ENCODE peak calls at places on chromosome 7, in seven cellular contexts. One of them, this sample, is unnamed.

GRCh38 chr7:65222655-65223054 is 151.0 kb upstream of the ZNF92 start:
- DNase-seq in stomach: no peak
- DNase-seq in pancreas: no peak
- DNase-seq in heart right ventricle: no peak
- DNase-seq in body of pancreas: no peak
- DNase-seq in mesendoderm: no peak
- DNase-seq in A549: no peak
- DNase-seq in this sample: no peak

GRCh38 chr7:143299840-143300239 is 11.7 kb downstream of the CASP2 start:
- DNase-seq in pancreas: peak; percentile 55
- DNase-seq in body of pancreas: peak; percentile 55
- DNase-seq in A549: peak; percentile 47
- DNase-seq in heart right ventricle: no peak
- DNase-seq in mesendoderm: peak; percentile 70
- DNase-seq in stomach: peak; percentile 38
- DNase-seq in this sample: no peak

GRCh38 chr7:132362059-132362458 is 214.2 kb downstream of the PLXNA4 start:
- DNase-seq in stomach: no peak
- DNase-seq in A549: no peak
- DNase-seq in mesendoderm: no peak
- DNase-seq in heart right ventricle: no peak
- DNase-seq in pancreas: no peak
- DNase-seq in body of pancreas: no peak
- DNase-seq in this sample: no peak

GRCh38 chr7:10708447-10708846 is 265.2 kb upstream of the PHF14 start:
- DNase-seq in heart right ventricle: no peak
- DNase-seq in stomach: no peak
- DNase-seq in mesendoderm: peak; percentile 71
- DNase-seq in body of pancreas: peak; percentile 35
- DNase-seq in pancreas: peak; percentile 31
- DNase-seq in A549: peak; percentile 43
- DNase-seq in this sample: no peak

GRCh38 chr7:95749044-95749443 is 23.3 kb upstream of the DYNC1I1 start:
- DNase-seq in pancreas: no peak
- DNase-seq in body of pancreas: no peak
- DNase-seq in mesendoderm: no peak
- DNase-seq in A549: no peak
- DNase-seq in heart right ventricle: no peak
- DNase-seq in stomach: no peak
- DNase-seq in this sample: no peak

GRCh38 chr7:122304604-122304975 is at the start of gene FEZF1:
- DNase-seq in body of pancreas: peak; percentile 42
- DNase-seq in pancreas: peak; percentile 47
- DNase-seq in heart right ventricle: no peak
- DNase-seq in stomach: no peak
- DNase-seq in A549: no peak
- DNase-seq in mesendoderm: peak; percentile 68
- DNase-seq in this sample: no peak

GRCh38 chr7:2521952-2522591 is 2.5 kb downstream of the LFNG start:
- DNase-seq in stomach: no peak
- DNase-seq in mesendoderm: no peak
- DNase-seq in body of pancreas: peak; percentile 57
- DNase-seq in A549: peak; percentile 51
- DNase-seq in pancreas: peak; percentile 56
- DNase-seq in heart right ventricle: peak; percentile 56
- DNase-seq in this sample: no peak

GRCh38 chr7:907158-907980 is 31.0 kb downstream of the GET4 start:
- DNase-seq in pancreas: no peak
- DNase-seq in stomach: no peak
- DNase-seq in A549: peak; percentile 39
- DNase-seq in heart right ventricle: peak; percentile 43
- DNase-seq in mesendoderm: no peak
- DNase-seq in body of pancreas: no peak
- DNase-seq in this sample: no peak

GRCh38 chr7:51069411-51070083 is 247.1 kb downstream of the COBL start:
- DNase-seq in stomach: no peak
- DNase-seq in mesendoderm: no peak
- DNase-seq in pancreas: no peak
- DNase-seq in A549: no peak
- DNase-seq in body of pancreas: no peak
- DNase-seq in heart right ventricle: no peak
- DNase-seq in this sample: no peak

GRCh38 chr7:147052818-147053217 is 936.2 kb downstream of the CNTNAP2 start:
- DNase-seq in body of pancreas: no peak
- DNase-seq in mesendoderm: no peak
- DNase-seq in pancreas: no peak
- DNase-seq in stomach: no peak
- DNase-seq in A549: no peak
- DNase-seq in heart right ventricle: no peak
- DNase-seq in this sample: no peak

GRCh38 chr7:34652784-34653183 is 5.2 kb upstream of the NPSR1 start:
- DNase-seq in heart right ventricle: no peak
- DNase-seq in stomach: no peak
- DNase-seq in pancreas: no peak
- DNase-seq in A549: no peak
- DNase-seq in mesendoderm: no peak
- DNase-seq in body of pancreas: no peak
- DNase-seq in this sample: no peak

GRCh38 chr7:70634610-70635068 is 497.3 kb upstream of the GALNT17 start:
- DNase-seq in stomach: no peak
- DNase-seq in pancreas: no peak
- DNase-seq in heart right ventricle: no peak
- DNase-seq in A549: no peak
- DNase-seq in mesendoderm: peak; percentile 48
- DNase-seq in body of pancreas: no peak
- DNase-seq in this sample: no peak

GRCh38 chr7:111535142-111535541 is 27.1 kb downstream of the IMMP2L start:
- DNase-seq in body of pancreas: no peak
- DNase-seq in heart right ventricle: no peak
- DNase-seq in stomach: no peak
- DNase-seq in A549: no peak
- DNase-seq in pancreas: no peak
- DNase-seq in mesendoderm: no peak
- DNase-seq in this sample: no peak

GRCh38 chr7:44216019-44216418 is 15.2 kb downstream of the YKT6 start:
- DNase-seq in pancreas: no peak
- DNase-seq in heart right ventricle: no peak
- DNase-seq in body of pancreas: no peak
- DNase-seq in mesendoderm: no peak
- DNase-seq in A549: no peak
- DNase-seq in stomach: no peak
- DNase-seq in this sample: no peak

GRCh38 chr7:135801045-135801693 is 52.6 kb upstream of the FAM180A start:
- DNase-seq in heart right ventricle: peak; percentile 50
- DNase-seq in mesendoderm: peak; percentile 83
- DNase-seq in A549: peak; percentile 73
- DNase-seq in stomach: no peak
- DNase-seq in pancreas: peak; percentile 29
- DNase-seq in body of pancreas: peak; percentile 28
- DNase-seq in this sample: no peak

GRCh38 chr7:18666107-18666728 is 170.7 kb downstream of the HDAC9 start:
- DNase-seq in mesendoderm: peak; percentile 89
- DNase-seq in stomach: peak; percentile 80
- DNase-seq in heart right ventricle: peak; percentile 84
- DNase-seq in A549: peak; percentile 72
- DNase-seq in body of pancreas: peak; percentile 68
- DNase-seq in pancreas: peak; percentile 50
- DNase-seq in this sample: peak; percentile 31

GRCh38 chr7:26007510-26007909 is 144.5 kb upstream of the NFE2L3 start:
- DNase-seq in pancreas: peak; percentile 73
- DNase-seq in A549: no peak
- DNase-seq in mesendoderm: no peak
- DNase-seq in stomach: peak; percentile 57
- DNase-seq in body of pancreas: peak; percentile 76
- DNase-seq in heart right ventricle: no peak
- DNase-seq in this sample: no peak

GRCh38 chr7:13185139-13185538 is 497.7 kb downstream of the ARL4A start:
- DNase-seq in pancreas: no peak
- DNase-seq in stomach: no peak
- DNase-seq in body of pancreas: no peak
- DNase-seq in heart right ventricle: no peak
- DNase-seq in A549: no peak
- DNase-seq in mesendoderm: no peak
- DNase-seq in this sample: no peak

GRCh38 chr7:118492466-118492865 is 268.0 kb downstream of the ANKRD7 start:
- DNase-seq in body of pancreas: no peak
- DNase-seq in heart right ventricle: no peak
- DNase-seq in mesendoderm: peak; percentile 26
- DNase-seq in stomach: no peak
- DNase-seq in pancreas: no peak
- DNase-seq in A549: no peak
- DNase-seq in this sample: no peak

GRCh38 chr7:106721816-106722785 is 61.1 kb upstream of the CCDC71L start:
- DNase-seq in mesendoderm: no peak
- DNase-seq in pancreas: no peak
- DNase-seq in body of pancreas: no peak
- DNase-seq in A549: no peak
- DNase-seq in stomach: no peak
- DNase-seq in heart right ventricle: no peak
- DNase-seq in this sample: no peak

GRCh38 chr7:46649896-46650295 is 728.8 kb upstream of the IGFBP3 start:
- DNase-seq in pancreas: no peak
- DNase-seq in body of pancreas: no peak
- DNase-seq in heart right ventricle: no peak
- DNase-seq in A549: no peak
- DNase-seq in mesendoderm: no peak
- DNase-seq in stomach: no peak
- DNase-seq in this sample: no peak

GRCh38 chr7:15837627-15838026 is 151.1 kb upstream of the MEOX2 start:
- DNase-seq in heart right ventricle: no peak
- DNase-seq in mesendoderm: peak; percentile 12
- DNase-seq in stomach: no peak
- DNase-seq in body of pancreas: no peak
- DNase-seq in pancreas: no peak
- DNase-seq in A549: no peak
- DNase-seq in this sample: no peak

DNA sequence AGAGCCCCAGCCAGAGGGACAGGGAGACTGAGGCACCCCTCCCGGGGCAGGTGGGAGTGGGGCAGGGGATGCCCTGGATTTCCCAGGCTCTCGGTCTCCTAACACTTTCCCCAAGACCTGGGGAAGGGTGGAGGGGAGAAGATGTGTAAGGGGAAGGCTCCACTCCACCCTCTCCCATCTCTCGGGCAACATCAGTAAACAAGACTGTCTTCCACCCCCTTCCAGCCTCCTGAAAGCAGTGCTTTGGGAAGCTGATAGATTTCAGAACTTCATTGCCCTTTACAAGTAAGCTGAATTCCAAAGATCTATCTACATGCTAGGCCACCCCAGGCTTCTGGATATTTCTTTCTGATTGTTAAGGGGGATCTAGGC is 3.7 kb downstream of the FLNC start:
- DNase-seq in pancreas: no peak
- DNase-seq in A549: no peak
- DNase-seq in heart right ventricle: no peak
- DNase-seq in mesendoderm: peak; percentile 57
- DNase-seq in body of pancreas: no peak
- DNase-seq in stomach: no peak
- DNase-seq in this sample: no peak
- H3K27ac ChIP-seq in pancreas: no peak overlapping the region
- H3K27ac ChIP-seq in A549: no peak overlapping the region
- H3K27ac ChIP-seq in heart right ventricle: peak overlapping the region; percentile 96
- H3K27ac ChIP-seq in mesendoderm: no peak overlapping the region
- H3K27ac ChIP-seq in body of pancreas: no peak overlapping the region
- H3K27ac ChIP-seq in stomach: peak overlapping the region; percentile 79
- H3K27ac ChIP-seq in this sample: peak overlapping the region; percentile 96

DNA sequence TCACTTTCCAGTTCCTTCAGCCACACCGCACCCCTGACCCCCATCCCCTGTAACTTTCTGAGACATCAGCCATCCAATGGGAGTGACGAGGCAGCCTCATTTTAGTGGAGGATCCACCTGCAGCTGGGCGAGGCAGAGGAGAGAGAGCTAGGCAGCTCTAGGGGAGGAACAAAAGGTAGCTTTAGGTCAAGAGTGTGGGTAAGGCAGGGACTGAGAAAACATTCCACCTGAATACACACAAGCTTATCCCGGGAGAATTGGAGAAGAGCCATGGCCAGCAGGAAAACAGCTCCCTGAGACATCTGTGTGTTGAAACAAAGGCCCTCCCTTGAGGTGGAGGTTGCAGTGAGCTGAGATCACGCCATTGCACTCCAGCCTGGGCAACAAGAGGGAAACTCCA is 6.7 kb upstream of the KLRG2 start:
- DNase-seq in mesendoderm: no peak
- DNase-seq in heart right ventricle: no peak
- DNase-seq in A549: no peak
- DNase-seq in pancreas: peak; percentile 91
- DNase-seq in body of pancreas: peak; percentile 95
- DNase-seq in stomach: peak; percentile 79
- DNase-seq in this sample: no peak
- H3K27ac ChIP-seq in mesendoderm: no peak overlapping the region
- H3K27ac ChIP-seq in heart right ventricle: no peak overlapping the region
- H3K27ac ChIP-seq in A549: no peak overlapping the region
- H3K27ac ChIP-seq in pancreas: peak overlapping the region; percentile 42
- H3K27ac ChIP-seq in body of pancreas: peak overlapping the region; percentile 25
- H3K27ac ChIP-seq in stomach: peak overlapping the region; percentile 46
- H3K27ac ChIP-seq in this sample: no peak overlapping the region

GRCh38 chr7:90771281-90771680 is 175.2 kb downstream of the CDK14 start:
- DNase-seq in mesendoderm: no peak
- DNase-seq in pancreas: no peak
- DNase-seq in stomach: no peak
- DNase-seq in A549: no peak
- DNase-seq in body of pancreas: no peak
- DNase-seq in heart right ventricle: no peak
- DNase-seq in this sample: no peak
- H3K27ac ChIP-seq in mesendoderm: no peak overlapping the region
- H3K27ac ChIP-seq in pancreas: no peak overlapping the region
- H3K27ac ChIP-seq in stomach: no peak overlapping the region
- H3K27ac ChIP-seq in A549: no peak overlapping the region
- H3K27ac ChIP-seq in body of pancreas: no peak overlapping the region
- H3K27ac ChIP-seq in heart right ventricle: no peak overlapping the region
- H3K27ac ChIP-seq in this sample: no peak overlapping the region

DNA sequence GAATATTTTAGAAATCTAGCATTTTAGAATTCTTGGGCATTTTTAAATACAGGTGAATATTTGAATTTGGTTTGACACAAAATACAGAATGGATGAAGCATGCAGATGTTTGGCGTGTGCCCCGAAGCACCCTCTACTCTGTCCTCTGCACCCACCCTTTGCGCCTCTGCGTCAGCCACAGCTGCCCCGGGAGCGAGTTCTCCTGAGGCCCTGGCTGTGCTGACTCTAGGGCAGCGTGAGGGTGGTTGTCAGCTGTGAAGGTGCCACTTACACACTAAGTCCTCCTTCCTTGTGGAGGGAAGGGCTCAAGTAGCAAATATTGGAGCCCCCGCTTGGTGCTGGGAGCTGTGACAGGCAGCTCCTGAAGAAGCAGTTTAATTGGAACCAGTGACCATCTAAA is 48.4 kb downstream of the DAGLB start:
- DNase-seq in stomach: no peak
- DNase-seq in body of pancreas: no peak
- DNase-seq in A549: no peak
- DNase-seq in heart right ventricle: no peak
- DNase-seq in mesendoderm: no peak
- DNase-seq in pancreas: no peak
- DNase-seq in this sample: no peak
- H3K27ac ChIP-seq in stomach: peak overlapping the region; percentile 60
- H3K27ac ChIP-seq in body of pancreas: no peak overlapping the region
- H3K27ac ChIP-seq in A549: no peak overlapping the region
- H3K27ac ChIP-seq in heart right ventricle: peak overlapping the region; percentile 64
- H3K27ac ChIP-seq in mesendoderm: no peak overlapping the region
- H3K27ac ChIP-seq in pancreas: peak overlapping the region; percentile 17
- H3K27ac ChIP-seq in this sample: peak overlapping the region; percentile 69